ENCODE peak calls at places on chromosomes 1 and 21, in eight cellular contexts. Y is CD8-positive, alpha-beta T cell; L is MCF 10A; T is 8988T; X is stimulated activated naive CD4-positive, alpha-beta T cell; V is NCI-H187 treated with DMSO at 0.1 percent for 48 hours; D is nephron progenitor cell; A is stomach. U is an unnamed sample.
A peak's percentile ranks its signal among the peaks of the same experiment; 100 is the strongest.

GRCh38 chr1:230701434-230701833 is 12.5 kb downstream of the AGT start:
- DNase-seq in Y (no peak), L (no peak), T (no peak), X (no peak), V (no peak), D (no peak), A (no peak), U (no peak)

GRCh38 chr1:216726435-216726834 is 3.2 kb upstream of the ESRRG start:
- DNase-seq in Y (no peak), L (no peak), T (no peak), X (no peak), V (no peak), D (no peak), A (no peak), U (no peak)

GRCh38 chr1:152946248-152946647 is 758 bp upstream of the SPRR5 start:
- DNase-seq in Y (no peak), L (no peak), T (no peak), X (no peak), V (no peak), D (no peak), A (no peak), U (peak; percentile 20)

GRCh38 chr1:77036560-77036959 is 169.3 kb downstream of the ST6GALNAC5 start:
- DNase-seq in Y (no peak), L (peak; percentile 74), T (no peak), X (no peak), V (no peak), D (peak; percentile 45), A (no peak), U (no peak)

GRCh38 chr21:21101911-21102310 is 103.7 kb downstream of the NCAM2 start:
- DNase-seq in Y (no peak), L (peak; percentile 68), T (no peak), X (no peak), V (no peak), D (peak; percentile 26), A (no peak), U (peak; percentile 2)

GRCh38 chr1:76379506-76379905 is 305.0 kb downstream of the ST6GALNAC3 start:
- DNase-seq in Y (no peak), L (no peak), T (no peak), X (no peak), V (no peak), D (no peak), A (no peak), U (no peak)

GRCh38 chr1:186680031-186681012 is at the start of gene PTGS2:
- DNase-seq in Y (no peak), L (peak; percentile 96), T (no peak), X (no peak), V (no peak), D (peak; percentile 74), A (peak; percentile 50), U (peak; percentile 90)

GRCh38 chr1:93079685-93080141 is 630 bp downstream of the MTF2 start:
- DNase-seq in Y (no peak), L (peak; percentile 14), T (no peak), X (peak; percentile 31), V (no peak), D (peak; percentile 46), A (no peak), U (no peak)

GRCh38 chr1:220819627-220820026 is 32.9 kb downstream of the MTARC1 start:
- DNase-seq in Y (no peak), L (no peak), T (no peak), X (no peak), V (no peak), D (no peak), A (no peak), U (no peak)

GRCh38 chr1:22428672-22429071 is 23.0 kb upstream of the ZBTB40 start:
- DNase-seq in Y (peak; percentile 46), L (peak; percentile 45), T (no peak), X (peak; percentile 11), V (peak; percentile 2), D (no peak), A (no peak), U (peak; percentile 88)

GRCh38 chr1:66251521-66251920 is 282.4 kb upstream of the SGIP1 start:
- DNase-seq in Y (no peak), L (no peak), T (no peak), X (no peak), V (no peak), D (no peak), A (no peak), U (no peak)

GRCh38 chr1:220684890-220685289 is 5.3 kb upstream of the C1orf115 start:
- DNase-seq in Y (no peak), L (no peak), T (no peak), X (no peak), V (no peak), D (no peak), A (no peak), U (no peak)

GRCh38 chr1:7625401-7625800 is 145.7 kb upstream of the VAMP3 start:
- DNase-seq in Y (no peak), L (no peak), T (no peak), X (no peak), V (no peak), D (no peak), A (no peak), U (no peak)

GRCh38 chr1:152577168-152577567 is 3.1 kb downstream of the LCE3D start:
- DNase-seq in Y (no peak), L (no peak), T (no peak), X (no peak), V (no peak), D (no peak), A (no peak), U (no peak)

GRCh38 chr1:91166106-91166712 is 144.4 kb upstream of the ZNF644 start:
- DNase-seq in Y (no peak), L (peak; percentile 68), T (no peak), X (no peak), V (no peak), D (peak; percentile 66), A (peak; percentile 49), U (peak; percentile 57)

GRCh38 chr1:110011527-110012041 is 22.8 kb upstream of the STRIP1 start:
- DNase-seq in Y (no peak), L (peak; percentile 73), T (no peak), X (no peak), V (no peak), D (peak; percentile 13), A (peak; percentile 33), U (peak; percentile 64)

GRCh38 chr1:55696181-55696580 is 481.0 kb upstream of the USP24 start:
- DNase-seq in Y (no peak), L (peak; percentile 43), T (no peak), X (no peak), V (no peak), D (no peak), A (no peak), U (peak; percentile 29)

GRCh38 chr1:220113136-220113695 is 19.3 kb downstream of the IARS2 start:
- DNase-seq in Y (no peak), L (peak; percentile 78), T (no peak), X (no peak), V (no peak), D (no peak), A (no peak), U (peak; percentile 60)

GRCh38 chr1:27109103-27109822 is 45.7 kb downstream of the SLC9A1 start:
- DNase-seq in Y (no peak), L (peak; percentile 45), T (no peak), X (no peak), V (no peak), D (peak; percentile 35), A (peak; percentile 64), U (no peak)

GRCh38 chr1:210727709-210728108 is 399.0 kb downstream of the HHAT start:
- DNase-seq in Y (no peak), L (no peak), T (no peak), X (no peak), V (no peak), D (no peak), A (no peak), U (no peak)

GRCh38 chr1:110242731-110243130 is 32.6 kb downstream of the KCNC4 start:
- DNase-seq in Y (no peak), L (no peak), T (no peak), X (no peak), V (no peak), D (no peak), A (no peak), U (no peak)

GRCh38 chr1:175355414-175355813 is 162.8 kb upstream of the KIAA0040 start:
- DNase-seq in Y (no peak), L (no peak), T (no peak), X (no peak), V (no peak), D (no peak), A (no peak), U (no peak)

GRCh38 chr1:94522304-94522703 is 19.3 kb downstream of the F3 start:
- DNase-seq in Y (no peak), L (peak; percentile 65), T (no peak), X (no peak), V (no peak), D (peak; percentile 21), A (no peak), U (no peak)

GRCh38 chr1:163170975-163171676 is 31.6 kb downstream of the RGS5 start:
- DNase-seq in Y (no peak), L (peak; percentile 38), T (no peak), X (no peak), V (no peak), D (no peak), A (no peak), U (peak; percentile 28)

GRCh38 chr1:191174298-191174697 is 696.6 kb upstream of the BRINP3 start:
- DNase-seq in Y (no peak), L (peak; percentile 13), T (no peak), X (no peak), V (no peak), D (no peak), A (no peak), U (no peak)

GRCh38 chr1:3012511-3013291 is 8.6 kb upstream of the ACTRT2 start:
- DNase-seq in Y (peak; percentile 73), L (no peak), T (peak; percentile 87), X (peak; percentile 17), V (no peak), D (peak; percentile 80), A (peak; percentile 77), U (peak; percentile 26)

GRCh38 chr1:227058321-227058751 is 118.2 kb downstream of the COQ8A start:
- DNase-seq in Y (no peak), L (peak; percentile 72), T (no peak), X (no peak), V (no peak), D (no peak), A (no peak), U (peak; percentile 78)

GRCh38 chr21:31667141-31667540 is 7.6 kb downstream of the SOD1 start:
- DNase-seq in Y (no peak), L (no peak), T (no peak), X (no peak), V (no peak), D (no peak), A (no peak), U (no peak)

GRCh38 chr1:3780901-3781300 is 8.4 kb downstream of the SMIM1 start:
- DNase-seq in Y (no peak), L (no peak), T (no peak), X (no peak), V (no peak), D (no peak), A (no peak), U (no peak)

GRCh38 chr1:221608835-221609320 is 133.0 kb downstream of the DUSP10 start:
- DNase-seq in Y (no peak), L (no peak), T (no peak), X (no peak), V (no peak), D (no peak), A (no peak), U (no peak)

GRCh38 chr1:41448831-41449230 is 35.7 kb downstream of the EDN2 start:
- DNase-seq in Y (no peak), L (no peak), T (no peak), X (no peak), V (peak; percentile 17), D (no peak), A (no peak), U (no peak)

GRCh38 chr1:113677250-113678158 is 81.8 kb downstream of the PHTF1 start:
- DNase-seq in Y (no peak), L (peak; percentile 52), T (no peak), X (no peak), V (no peak), D (peak; percentile 28), A (no peak), U (peak; percentile 56)

GRCh38 chr1:230545181-230545580 is 97.1 kb upstream of the COG2 start:
- DNase-seq in Y (no peak), L (no peak), T (no peak), X (no peak), V (no peak), D (no peak), A (no peak), U (no peak)

GRCh38 chr1:206001476-206001888 is 1.7 kb downstream of the RAB7B start:
- DNase-seq in Y (no peak), L (peak; percentile 99), T (peak; percentile 70), X (no peak), V (no peak), D (no peak), A (no peak), U (peak; percentile 99)